ENCODE peak calls at places on chromosome 19, in five cellular contexts. Y is skeletal muscle cell; G is CD4-positive, alpha-beta T cell; V is Peyer's patch; D is SW480. Z is an unnamed sample.

GRCh38 chr19:47093841-47094240 is 19.7 kb downstream of the ZC3H4 start:
- DNase-seq in Y (no peak), G (no peak), D (no peak), V (peak), Z (no peak)

GRCh38 chr19:7751157-7751783 is 3.9 kb upstream of the CD209 start:
- DNase-seq in G (no peak), D (peak), Y (no peak), V (peak), Z (no peak)

GRCh38 chr19:30479231-30479630 is 107.0 kb downstream of the ZNF536 start:
- DNase-seq in V (peak), G (no peak), Y (no peak), D (no peak), Z (no peak)

GRCh38 chr19:10353793-10354391 is 14.5 kb upstream of the ICAM3 start:
- DNase-seq in V (no peak), D (no peak), G (no peak), Y (no peak), Z (peak)

GRCh38 chr19:2476451-2477140 is 669 bp downstream of the GADD45B start:
- DNase-seq in Y (no peak), V (peak), D (no peak), G (peak), Z (peak)

GRCh38 chr19:42683917-42684513 is 56.3 kb downstream of the PSG3 start:
- DNase-seq in Y (no peak), G (no peak), D (no peak), V (peak), Z (no peak)

GRCh38 chr19:50720921-50721291 is 1.3 kb upstream of the SHANK1 start:
- DNase-seq in Y (no peak), V (no peak), G (no peak), D (peak), Z (no peak)

GRCh38 chr19:41546386-41546789 is 29.6 kb upstream of the CEACAM21 start:
- DNase-seq in G (no peak), V (peak), Y (no peak), D (no peak), Z (peak)

GRCh38 chr19:29264897-29265296 is 51.9 kb upstream of the UQCRFS1 start:
- DNase-seq in G (no peak), Y (no peak), V (no peak), D (no peak), Z (no peak)

Z was measured in body of pancreas.